ENCODE peak calls at places on chromosomes 16 and 17, in six cellular contexts. B, X, C, A, T and O are unnamed samples.

GRCh38 chr16:3509470-3509928 is 8.7 kb downstream of the CLUAP1 start:
- DNase-seq in B (no peak), X (no peak), C (peak), A (no peak), T (peak), O (no peak)

GRCh38 chr17:28946239-28946638 is 5.1 kb downstream of the PHF12 start:
- DNase-seq in B (peak), X (peak), C (no peak), A (no peak), T (peak), O (peak)

GRCh38 chr17:82694647-82695046 is 3.9 kb downstream of the RAB40B start:
- DNase-seq in B (no peak), X (no peak), C (no peak), A (no peak), T (no peak), O (no peak)

GRCh38 chr16:55471448-55472097 is 7.4 kb upstream of the MMP2 start:
- DNase-seq in B (peak), X (peak), C (no peak), A (no peak), T (peak), O (peak)

GRCh38 chr17:58918879-58919278 is 163.2 kb downstream of the PPM1E start:
- DNase-seq in B (no peak), X (no peak), C (no peak), A (no peak), T (no peak), O (no peak)

GRCh38 chr16:70402916-70403659 is 35.8 kb downstream of the ST3GAL2 start:
- DNase-seq in B (no peak), X (no peak), C (no peak), A (no peak), T (no peak), O (peak)

GRCh38 chr16:77511053-77511452 is 76.2 kb upstream of the ADAMTS18 start:
- DNase-seq in B (no peak), X (no peak), C (no peak), A (no peak), T (no peak), O (no peak)

GRCh38 chr16:1871974-1872635 is at the start of gene MEIOB:
- DNase-seq in B (no peak), X (no peak), C (no peak), A (peak), T (peak), O (peak)

GRCh38 chr16:2213817-2214720 is 571 bp downstream of the PGP start:
- DNase-seq in B (no peak), X (no peak), C (no peak), A (no peak), T (no peak), O (peak)

GRCh38 chr17:78824240-78824639 is 16.4 kb downstream of the USP36 start:
- DNase-seq in B (no peak), X (no peak), C (no peak), A (no peak), T (no peak), O (no peak)

GRCh38 chr16:2152695-2153506 is 2.7 kb upstream of the TRAF7 start:
- DNase-seq in B (no peak), X (no peak), C (no peak), A (no peak), T (peak), O (no peak)

GRCh38 chr17:19005442-19005773 is 844 bp upstream of the FAM83G start:
- DNase-seq in B (no peak), X (no peak), C (no peak), A (peak), T (no peak), O (no peak)
- H3K4me3 ChIP-seq in B (no peak), X (no peak), C (no peak), A (no peak), T (no peak), O (no peak)

DNA sequence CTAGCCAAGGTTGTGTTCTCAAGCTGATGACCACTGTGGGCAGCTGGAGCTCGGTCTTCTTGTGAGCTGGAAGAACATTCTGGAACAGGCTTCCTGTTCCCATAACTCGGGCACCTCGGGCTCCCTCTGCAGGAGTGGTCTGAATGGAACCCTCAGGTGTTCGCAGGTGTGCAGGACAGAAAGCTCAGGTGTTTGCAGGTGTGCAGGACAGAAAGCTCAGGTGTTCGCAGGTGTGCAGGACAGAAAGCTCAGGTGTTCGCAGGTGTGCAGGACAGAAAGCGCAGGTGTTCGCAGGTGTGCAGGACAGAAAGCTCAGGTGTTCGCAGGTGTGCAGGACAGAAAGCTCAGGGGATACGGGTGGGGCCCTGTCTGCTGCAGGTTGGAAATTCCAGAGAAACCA is 109.0 kb upstream of the CACNG5 start:
- DNase-seq in B (no peak), X (no peak), C (no peak), A (no peak), T (no peak), O (no peak)
- H3K4me3 ChIP-seq in B (no peak), X (no peak), C (no peak), A (no peak), T (no peak), O (no peak)

GRCh38 chr16:86244188-86244587 is 266.1 kb upstream of the FOXF1 start:
- DNase-seq in B (no peak), X (no peak), C (no peak), A (no peak), T (no peak), O (no peak)
- H3K4me3 ChIP-seq in B (no peak), X (no peak), C (no peak), A (no peak), T (no peak), O (no peak)

DNA sequence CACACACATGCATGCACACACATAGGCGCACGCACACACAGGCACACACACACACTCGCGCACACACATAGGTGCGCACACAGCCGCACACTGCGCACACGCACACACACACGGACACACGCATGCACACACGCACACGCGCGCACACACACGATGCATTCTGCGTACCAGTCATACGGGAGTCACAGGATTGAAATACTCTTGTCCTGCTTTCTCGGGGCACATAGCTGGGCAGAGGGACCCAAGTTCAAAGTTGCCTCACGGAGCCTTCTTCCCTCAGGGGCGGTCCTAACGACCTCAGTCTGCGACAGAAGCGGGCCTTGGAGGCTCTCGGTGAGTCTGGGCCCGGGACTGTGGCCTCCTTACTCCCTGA is 56.0 kb downstream of the MRM1 start:
- DNase-seq in B (no peak), X (no peak), C (no peak), A (no peak), T (no peak), O (no peak)
- H3K4me3 ChIP-seq in B (no peak), X (peak), C (peak), A (peak), T (peak), O (peak)

DNA sequence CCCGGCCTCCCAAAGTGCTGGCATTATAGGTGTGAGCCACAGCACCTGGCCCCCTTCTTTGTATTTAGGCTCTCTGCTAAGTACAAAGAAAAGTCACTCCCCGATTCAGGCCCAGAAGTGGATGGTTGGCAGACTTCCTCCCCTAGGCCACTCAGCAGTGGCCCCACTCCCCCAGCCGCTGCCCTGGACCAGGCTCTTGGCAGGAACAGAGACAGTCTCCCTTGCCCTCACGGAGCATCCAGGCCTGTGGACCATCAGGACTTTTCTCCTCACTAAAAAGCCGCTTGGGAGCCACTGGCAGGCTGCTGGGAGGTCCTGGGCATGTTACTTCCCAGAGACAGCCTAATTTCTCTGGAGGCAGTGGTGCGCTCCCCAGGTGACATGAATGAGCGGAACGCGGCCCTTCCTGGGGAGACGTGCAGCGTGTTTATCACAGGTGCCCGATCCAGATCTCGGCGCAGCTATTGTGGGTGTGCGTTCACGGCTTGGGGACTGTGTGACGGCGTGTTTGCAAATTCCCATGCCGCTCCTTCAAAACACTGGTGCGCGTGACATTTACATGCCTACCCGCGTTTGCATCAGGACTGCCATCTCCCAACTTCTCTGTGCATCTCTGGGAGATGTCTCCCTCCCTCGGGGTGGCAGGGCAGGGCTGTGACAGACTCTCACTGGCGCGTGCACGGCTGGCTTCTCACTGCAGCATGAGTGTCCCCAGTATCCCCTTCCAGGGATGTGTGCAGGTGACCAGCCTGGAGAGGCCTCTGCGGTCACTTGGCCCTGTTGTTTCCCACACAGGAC is 16.6 kb downstream of the WSCD1 start:
- DNase-seq in B (no peak), X (no peak), C (no peak), A (no peak), T (no peak), O (no peak)
- H3K4me3 ChIP-seq in B (no peak), X (no peak), C (no peak), A (no peak), T (no peak), O (no peak)

GRCh38 chr17:55323518-55324295 is 58.9 kb downstream of the HLF start:
- DNase-seq in B (no peak), X (no peak), C (no peak), A (no peak), T (no peak), O (no peak)

GRCh38 chr17:55321507-55322064 is 56.8 kb downstream of the HLF start:
- DNase-seq in B (no peak), X (no peak), C (no peak), A (no peak), T (no peak), O (no peak)

GRCh38 chr17:55320594-55321506 is 56.1 kb downstream of the HLF start:
- DNase-seq in B (no peak), X (no peak), C (no peak), A (no peak), T (no peak), O (no peak)

GRCh38 chr17:55324296-55324978 is 59.7 kb downstream of the HLF start:
- DNase-seq in B (no peak), X (no peak), C (no peak), A (no peak), T (no peak), O (no peak)

DNA sequence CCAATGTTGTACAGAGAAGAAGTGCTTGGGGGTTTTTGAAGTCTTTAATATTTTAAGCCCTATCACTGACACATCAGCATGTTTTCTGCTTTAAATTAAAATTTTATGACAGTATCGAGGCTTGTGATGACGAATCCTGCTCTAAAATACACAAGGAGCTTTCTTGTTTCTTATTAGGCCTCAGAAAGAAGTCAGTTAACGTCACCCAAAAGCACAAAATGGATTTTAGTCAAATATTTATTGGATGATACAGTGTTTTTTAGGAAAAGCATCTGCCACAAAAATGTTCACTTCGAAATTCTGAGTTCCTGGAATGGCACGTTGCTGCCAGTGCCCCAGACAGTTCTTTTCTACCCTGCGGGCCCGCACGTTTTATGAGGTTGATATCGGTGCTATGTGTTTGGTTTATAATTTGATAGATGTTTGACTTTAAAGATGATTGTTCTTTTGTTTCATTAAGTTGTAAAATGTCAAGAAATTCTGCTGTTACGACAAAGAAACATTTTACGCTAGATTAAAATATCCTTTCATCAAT is 57.8 kb downstream of the HLF start:
- DNase-seq in B (no peak), X (no peak), C (no peak), A (no peak), T (no peak), O (no peak)
- H3K4me3 ChIP-seq in B (no peak), X (no peak), C (no peak), A (no peak), T (no peak), O (no peak)